ENCODE peak calls at places on chromosomes 2 and 18, in four cellular contexts. T is heart right ventricle, R is sigmoid colon, S is brain microvascular endothelial cell. L is an unnamed sample.

GRCh38 chr2:44941551-44942234 is at the start of gene SIX3:
- DNase-seq in R (no peak), S (no peak), T (no peak), L (peak; percentile 72)

GRCh38 chr2:61135510-61135909 is 26.5 kb upstream of the C2orf74 start:
- DNase-seq in S (peak; percentile 52), T (no peak), R (no peak), L (peak; percentile 51)

GRCh38 chr18:79517322-79517721 is 121.6 kb downstream of the NFATC1 start:
- DNase-seq in R (no peak), S (no peak), T (no peak), L (no peak)

GRCh38 chr18:44548291-44549221 is 132.1 kb upstream of the SETBP1 start:
- DNase-seq in T (peak; percentile 14), S (peak; percentile 41), R (no peak), L (peak; percentile 77)

GRCh38 chr2:97816411-97816810 is 103.0 kb downstream of the ZAP70 start:
- DNase-seq in S (no peak), R (no peak), T (no peak), L (no peak)

GRCh38 chr2:88059979-88060906 is 4.7 kb upstream of the KRCC1 start:
- DNase-seq in S (peak; percentile 5), T (no peak), R (no peak), L (peak; percentile 51)

GRCh38 chr2:127025357-127026062 is 81.4 kb downstream of the BIN1 start:
- DNase-seq in R (peak; percentile 86), S (peak; percentile 95), T (peak; percentile 58), L (peak; percentile 77)

GRCh38 chr2:120348134-120349103 is 2.5 kb downstream of the INHBB start:
- DNase-seq in R (no peak), T (no peak), S (no peak), L (no peak)

GRCh38 chr2:1769703-1770422 is 25.5 kb upstream of the PXDN start:
- DNase-seq in T (no peak), S (peak; percentile 45), R (peak; percentile 87), L (peak; percentile 63)

GRCh38 chr2:172807011-172807410 is 71.4 kb downstream of the RAPGEF4 start:
- DNase-seq in R (no peak), S (no peak), T (no peak), L (no peak)

GRCh38 chr2:215712850-215713230 is 277.0 kb upstream of the FN1 start:
- DNase-seq in S (no peak), R (no peak), T (no peak), L (no peak)

DNA sequence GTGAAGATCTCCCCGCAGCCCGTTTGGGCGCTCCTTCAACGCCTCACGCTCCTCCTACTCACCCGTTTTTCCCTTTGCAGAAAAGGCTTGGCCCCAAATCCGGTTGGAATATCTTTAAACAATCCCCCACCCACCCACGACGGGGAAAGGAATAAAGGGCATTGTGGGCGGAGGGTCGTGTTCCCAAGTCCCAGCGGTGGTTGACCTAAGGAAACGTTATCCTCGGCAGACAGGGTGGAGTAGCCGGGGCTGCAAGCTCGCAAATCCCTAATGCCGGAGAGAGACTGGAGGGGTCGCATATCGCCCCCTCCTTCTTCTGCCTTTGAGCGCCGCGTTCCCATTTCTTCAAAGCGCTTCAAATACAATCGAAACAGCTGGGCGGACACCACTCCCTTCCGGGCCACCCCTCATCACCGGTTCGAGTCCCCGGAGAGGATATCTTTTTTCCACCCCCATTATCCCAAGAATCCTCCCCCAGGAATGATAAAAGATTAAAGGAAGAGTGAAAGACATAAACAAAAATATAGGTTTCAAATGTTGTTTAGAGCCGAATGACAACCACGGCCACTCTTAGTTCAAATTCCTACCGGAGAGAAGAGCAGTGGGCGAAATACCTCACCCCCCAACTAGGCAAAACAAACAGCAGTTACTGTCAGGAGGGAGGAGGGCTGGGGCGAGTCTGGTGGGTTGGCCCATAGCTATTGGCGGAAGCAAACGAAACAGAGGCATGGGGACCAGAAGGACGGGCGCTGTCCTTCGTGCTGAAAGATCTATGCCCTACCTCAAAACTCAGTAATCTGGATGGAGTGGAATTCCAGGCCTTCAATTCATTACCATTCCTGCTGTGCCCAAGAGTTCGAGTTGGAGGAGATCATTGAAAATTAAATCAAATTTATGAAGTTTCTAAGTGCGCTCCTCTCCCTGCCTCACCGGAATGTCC is 2.8 kb upstream of the GAD1 start:
- DNase-seq in T (peak; percentile 16), S (peak; percentile 36), R (no peak), L (peak; percentile 77)
- H3K27me3 ChIP-seq in T (peaks cover 66% of the 10 kb centered on the region), S (peaks cover 50% of the 10 kb centered on the region), R (peaks cover 61% of the 10 kb centered on the region), L (peaks cover 55% of the 10 kb centered on the region)

GRCh38 chr2:76965772-76966171 is 556.4 kb downstream of the LRRTM4 start:
- DNase-seq in S (no peak), R (no peak), T (no peak), L (no peak)
- H3K27ac ChIP-seq in S (no peak overlapping the region), R (no peak overlapping the region), T (no peak overlapping the region), L (no peak overlapping the region)

GRCh38 chr2:225468131-225468530 is 68.6 kb downstream of the NYAP2 start:
- DNase-seq in T (no peak), S (peak; percentile 57), R (no peak), L (no peak)
- H3K4me3 ChIP-seq in T (no peak overlapping the region), S (no peak overlapping the region), R (no peak overlapping the region), L (no peak overlapping the region)

GRCh38 chr2:70553584-70554337 is at the start of gene TGFA:
- DNase-seq in T (peak; percentile 65), R (peak; percentile 71), S (no peak), L (peak; percentile 64)

GRCh38 chr2:70551156-70551555 is 2.5 kb downstream of the TGFA start:
- DNase-seq in T (no peak), R (no peak), S (no peak), L (no peak)

GRCh38 chr2:70554338-70554892 is 789 bp upstream of the TGFA start:
- DNase-seq in S (no peak), T (no peak), R (no peak), L (no peak)

GRCh38 chr2:70553334-70553583 is 367 bp downstream of the TGFA start:
- DNase-seq in T (no peak), S (no peak), R (no peak), L (no peak)

GRCh38 chr2:70552501-70553333 is 909 bp downstream of the TGFA start:
- DNase-seq in T (no peak), S (no peak), R (no peak), L (peak; percentile 13)
- H3K27me3 ChIP-seq in T (peaks cover 52% of the 10 kb centered on the region), S (peaks cover 40% of the 10 kb centered on the region), R (peaks cover 54% of the 10 kb centered on the region), L (peaks cover 77% of the 10 kb centered on the region)

GRCh38 chr2:84805250-84805917 is 75.5 kb downstream of the TRABD2A start:
- DNase-seq in R (no peak), T (no peak), S (no peak), L (no peak)

GRCh38 chr2:84801816-84802215 is 79.1 kb downstream of the TRABD2A start:
- DNase-seq in R (no peak), S (no peak), T (no peak), L (no peak)

GRCh38 chr2:84808279-84808678 is 72.6 kb downstream of the TRABD2A start:
- DNase-seq in S (no peak), R (no peak), T (no peak), L (no peak)

GRCh38 chr2:84811839-84812238 is 69.0 kb downstream of the TRABD2A start:
- DNase-seq in R (no peak), T (no peak), S (no peak), L (no peak)

DNA sequence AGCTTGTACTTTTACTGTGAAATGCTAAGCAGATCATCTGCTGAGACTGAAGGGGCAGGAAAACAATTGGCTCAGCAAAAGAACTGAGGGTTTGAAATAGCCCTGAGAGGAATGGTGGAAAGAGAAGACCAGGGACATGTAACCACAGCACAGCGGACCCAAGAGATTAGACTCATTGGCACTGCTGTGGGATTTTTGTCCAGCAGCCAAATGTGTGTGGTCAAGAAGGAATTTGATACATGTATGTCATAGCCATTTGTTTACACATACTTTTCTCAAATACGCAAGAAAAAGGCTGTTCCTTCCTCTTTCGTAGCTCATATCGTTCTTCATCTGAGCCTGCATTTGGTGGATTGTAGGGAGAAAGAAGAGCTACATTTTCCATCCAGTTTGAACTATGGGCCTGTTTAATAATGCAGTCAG is 73.8 kb downstream of the TRABD2A start:
- DNase-seq in R (no peak), T (no peak), S (peak; percentile 97), L (peak; percentile 14)
- H3K27ac ChIP-seq in R (no peak overlapping the region), T (no peak overlapping the region), S (peak overlapping the region; percentile 36), L (no peak overlapping the region)

GRCh38 chr18:47953471-47953931 is 23.0 kb upstream of the SMAD2 start:
- DNase-seq in T (no peak), S (no peak), R (no peak), L (peak; percentile 82)
- H3K4me3 ChIP-seq in T (no peak overlapping the region), S (no peak overlapping the region), R (no peak overlapping the region), L (no peak overlapping the region)

GRCh38 chr2:95018861-95019550 is 6.5 kb upstream of the MAL start:
- DNase-seq in R (no peak), T (no peak), S (no peak), L (no peak)

GRCh38 chr2:95021015-95021399 is 4.5 kb upstream of the MAL start:
- DNase-seq in R (no peak), S (no peak), T (no peak), L (no peak)

GRCh38 chr2:95020275-95021014 is 5.1 kb upstream of the MAL start:
- DNase-seq in T (no peak), R (no peak), S (no peak), L (no peak)

GRCh38 chr2:95018301-95018700 is 7.2 kb upstream of the MAL start:
- DNase-seq in S (no peak), T (no peak), R (no peak), L (no peak)

DNA sequence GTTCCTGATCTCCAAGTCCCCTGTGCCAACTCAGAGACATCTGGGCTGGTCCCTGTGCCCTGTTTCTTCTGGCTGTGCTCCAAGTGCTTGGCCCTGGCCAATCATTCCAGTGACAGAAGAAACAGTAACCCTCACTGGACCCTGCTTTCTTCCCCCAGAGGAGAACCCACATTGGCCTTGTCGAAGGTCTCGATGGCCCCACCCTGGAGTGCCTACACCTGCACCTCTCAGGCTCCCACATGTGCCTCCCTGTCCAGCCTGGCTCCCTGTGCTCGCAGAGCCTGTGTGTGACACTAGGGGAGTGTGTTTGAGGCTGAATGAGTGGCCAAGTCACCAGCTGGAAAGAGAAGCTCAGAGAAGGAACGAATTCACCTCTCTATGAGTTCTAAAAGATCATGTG is 5.9 kb upstream of the MAL start:
- DNase-seq in R (no peak), T (no peak), S (no peak), L (no peak)
- H3K27me3 ChIP-seq in R (peaks cover 24% of the 10 kb centered on the region), T (peaks cover 41% of the 10 kb centered on the region), S (peaks cover 14% of the 10 kb centered on the region), L (peaks cover 22% of the 10 kb centered on the region)